ENCODE peak calls at places on chromosome X, in six cellular contexts. I, D, G, Z, S and A are unnamed samples.

GRCh38 chrX:38798956-38799355 is 2.3 kb upstream of the MID1IP1 start:
- DNase-seq in S (no peak), Z (no peak), G (no peak), D (no peak), I (no peak), A (no peak)

GRCh38 chrX:132533409-132533808 is 44.6 kb upstream of the MBNL3 start:
- DNase-seq in S (no peak), Z (no peak), G (no peak), I (no peak), D (no peak), A (no peak)

GRCh38 chrX:73266766-73267165 is 52.1 kb upstream of the NAP1L2 start:
- DNase-seq in G (no peak), Z (no peak), D (no peak), I (no peak), S (no peak), A (no peak)

GRCh38 chrX:136055651-136056221 is 70.5 kb downstream of the SLC9A6 start:
- DNase-seq in G (no peak), Z (no peak), S (no peak), D (no peak), I (no peak), A (no peak)

GRCh38 chrX:67050760-67051159 is 411.9 kb upstream of the EDA2R start:
- DNase-seq in S (no peak), Z (no peak), I (no peak), G (no peak), D (no peak), A (no peak)

GRCh38 chrX:53356186-53356585 is 66.3 kb downstream of the SMC1A start:
- DNase-seq in S (no peak), G (no peak), I (no peak), D (no peak), Z (no peak), A (no peak)

GRCh38 chrX:107659768-107660167 is 31.5 kb downstream of the PRPS1 start:
- DNase-seq in G (no peak), I (no peak), D (no peak), S (no peak), Z (no peak), A (no peak)

GRCh38 chrX:47234583-47234982 is 1.8 kb downstream of the USP11 start:
- DNase-seq in S (no peak), I (no peak), G (no peak), D (no peak), Z (no peak), A (no peak)

GRCh38 chrX:68419934-68420333 is 13.4 kb downstream of the OPHN1 start:
- DNase-seq in S (no peak), G (no peak), D (peak), Z (no peak), I (no peak), A (no peak)

GRCh38 chrX:23287191-23287764 is 47.4 kb upstream of the PTCHD1 start:
- DNase-seq in Z (no peak), D (no peak), I (no peak), G (no peak), S (no peak), A (no peak)

GRCh38 chrX:151359931-151360871 is 36.8 kb upstream of the VMA21 start:
- DNase-seq in D (no peak), I (no peak), G (peak), Z (no peak), S (no peak), A (peak)

GRCh38 chrX:119605398-119605738 is 856 bp downstream of the NKRF start:
- DNase-seq in G (no peak), S (no peak), Z (no peak), I (no peak), D (no peak), A (peak)

GRCh38 chrX:21781525-21781924 is 23.6 kb upstream of the SMPX start:
- DNase-seq in Z (no peak), I (no peak), G (no peak), S (no peak), D (no peak), A (no peak)

GRCh38 chrX:17459008-17459407 is 84.0 kb downstream of the NHS start:
- DNase-seq in Z (no peak), D (no peak), G (no peak), S (peak), I (no peak), A (no peak)

GRCh38 chrX:2903366-2903765 is 25.8 kb downstream of the ARSD start:
- DNase-seq in I (no peak), G (no peak), Z (no peak), S (no peak), D (no peak), A (no peak)

GRCh38 chrX:24969812-24970211 is 46.0 kb downstream of the ARX start:
- DNase-seq in Z (no peak), D (no peak), S (no peak), I (no peak), G (no peak), A (no peak)

GRCh38 chrX:50067435-50068292 is 133.1 kb downstream of the AKAP4 start:
- DNase-seq in G (no peak), I (no peak), Z (peak), S (no peak), D (no peak), A (peak)

GRCh38 chrX:71870337-71871098 is 40.1 kb upstream of the NHSL2 start:
- DNase-seq in Z (no peak), S (no peak), D (no peak), G (no peak), I (no peak), A (no peak)

GRCh38 chrX:42129541-42129940 is 206.2 kb upstream of the CASK start:
- DNase-seq in G (no peak), I (no peak), D (no peak), Z (no peak), S (no peak), A (no peak)

GRCh38 chrX:9171841-9172240 is 137.9 kb upstream of the FAM9B start:
- DNase-seq in D (no peak), G (no peak), Z (no peak), I (no peak), S (no peak), A (no peak)

GRCh38 chrX:100863326-100863854 is 10.8 kb downstream of the NOX1 start:
- DNase-seq in Z (no peak), G (no peak), S (no peak), I (no peak), D (no peak), A (no peak)

GRCh38 chrX:75151828-75152592 is 4.1 kb downstream of the ABCB7 start:
- DNase-seq in D (no peak), Z (no peak), S (no peak), I (no peak), G (no peak), A (no peak)

GRCh38 chrX:115553171-115553570 is 7.8 kb upstream of the PLS3 start:
- DNase-seq in Z (no peak), I (no peak), G (no peak), S (no peak), D (no peak), A (no peak)

GRCh38 chrX:12955882-12956703 is 18.8 kb upstream of the TMSB4X start:
- DNase-seq in I (no peak), S (peak), D (peak), G (no peak), Z (no peak), A (no peak)

GRCh38 chrX:51395807-51396728 is 63.4 kb downstream of the NUDT10 start:
- DNase-seq in I (no peak), G (peak), D (no peak), Z (no peak), S (peak), A (no peak)

GRCh38 chrX:30812326-30812725 is 76.7 kb downstream of the TAB3 start:
- DNase-seq in G (no peak), Z (no peak), I (no peak), S (no peak), D (no peak), A (no peak)

GRCh38 chrX:43956034-43956433 is 17.2 kb downstream of the NDP start:
- DNase-seq in I (no peak), Z (no peak), D (no peak), G (no peak), S (no peak), A (no peak)

GRCh38 chrX:34778961-34779360 is 121.9 kb upstream of the TMEM47 start:
- DNase-seq in S (no peak), G (no peak), Z (no peak), D (no peak), I (no peak), A (no peak)

GRCh38 chrX:53685711-53686110 is 808 bp downstream of the HUWE1 start:
- DNase-seq in G (no peak), Z (no peak), I (no peak), D (no peak), S (no peak), A (no peak)

GRCh38 chrX:123274796-123275195 is 90.7 kb downstream of the GRIA3 start:
- DNase-seq in D (no peak), Z (no peak), S (no peak), G (no peak), I (no peak), A (no peak)

GRCh38 chrX:4550018-4550417 is 836.6 kb upstream of the PRKX start:
- DNase-seq in G (no peak), S (no peak), Z (no peak), D (no peak), I (no peak), A (no peak)

GRCh38 chrX:26651755-26652154 is 435.8 kb downstream of the MAGEB5 start:
- DNase-seq in Z (no peak), D (no peak), I (no peak), G (no peak), S (no peak), A (no peak)

GRCh38 chrX:46447384-46447783 is 97.8 kb downstream of the ZNF674 start:
- DNase-seq in S (no peak), I (no peak), G (no peak), Z (no peak), D (no peak), A (no peak)

GRCh38 chrX:10119399-10119990 is 37.3 kb upstream of the CLCN4 start:
- DNase-seq in I (no peak), D (peak), S (peak), Z (no peak), G (peak), A (peak)